ENCODE peak calls at places on chromosomes 2 and 18, in four cellular contexts. S, A, B and R are unnamed samples.
A peak's percentile ranks its signal among the peaks of the same experiment; 100 is the strongest.

GRCh38 chr2:230680463-230681195 is 32.0 kb upstream of the CAB39 start:
- DNase-seq in S (no peak), A (peak; percentile 62), B (no peak), R (no peak)

GRCh38 chr2:72689579-72690170 is 136.2 kb downstream of the EXOC6B start:
- DNase-seq in A (no peak), B (no peak), S (no peak), R (no peak)

GRCh38 chr2:88481937-88482336 is 29.4 kb upstream of the FOXI3 start:
- DNase-seq in S (no peak), B (peak; percentile 2), A (no peak), R (no peak)

GRCh38 chr2:86793752-86794151 is 3.0 kb upstream of the CD8A start:
- DNase-seq in A (no peak), S (no peak), B (peak; percentile 53), R (no peak)

GRCh38 chr18:68735498-68736343 is 20.8 kb upstream of the TMX3 start:
- DNase-seq in S (no peak), B (peak; percentile 45), A (no peak), R (no peak)

GRCh38 chr2:160628811-160629210 is 135.2 kb upstream of the RBMS1 start:
- DNase-seq in A (no peak), S (no peak), B (peak; percentile 21), R (no peak)

GRCh38 chr2:221572821-221573429 is 821 bp upstream of the EPHA4 start:
- DNase-seq in B (peak; percentile 41), S (peak; percentile 11), A (no peak), R (no peak)

GRCh38 chr2:124640221-124640750 is 615.2 kb downstream of the CNTNAP5 start:
- DNase-seq in S (no peak), A (no peak), B (no peak), R (no peak)

GRCh38 chr18:77124452-77124922 is 8.1 kb downstream of the MBP start:
- DNase-seq in B (peak; percentile 83), S (peak; percentile 34), A (peak; percentile 48), R (peak; percentile 53)

GRCh38 chr18:74532511-74533025 is 1.7 kb upstream of the CNDP1 start:
- DNase-seq in A (peak; percentile 43), S (no peak), B (no peak), R (no peak)